ENCODE peak calls at places on chromosome 6, in six cellular contexts. B, G, R, E, Y and J are unnamed samples.

GRCh38 chr6:152146385-152146784 is 338.9 kb downstream of the ESR1 start:
- DNase-seq in Y (no peak), B (peak; percentile 83), R (no peak), E (peak; percentile 71), G (no peak), J (no peak)

GRCh38 chr6:32668226-32668747 is 1.8 kb upstream of the HLA-DQB1 start:
- DNase-seq in E (no peak), B (no peak), Y (no peak), G (peak; percentile 84), R (peak; percentile 27), J (no peak)

GRCh38 chr6:28585335-28585734 is 59.7 kb downstream of the GPX5 start:
- DNase-seq in B (peak; percentile 77), Y (no peak), R (no peak), E (no peak), G (no peak), J (no peak)

GRCh38 chr6:22098623-22099022 is 198.2 kb downstream of the PRL start:
- DNase-seq in E (no peak), G (no peak), R (no peak), B (no peak), Y (no peak), J (no peak)

GRCh38 chr6:148869589-148869988 is 122.8 kb downstream of the UST start:
- DNase-seq in G (no peak), Y (no peak), B (peak; percentile 81), R (peak; percentile 4), E (peak; percentile 65), J (no peak)

GRCh38 chr6:108576724-108577123 is 16.0 kb downstream of the FOXO3 start:
- DNase-seq in E (no peak), B (no peak), G (no peak), R (no peak), Y (no peak), J (no peak)

GRCh38 chr6:52735071-52735470 is 28.2 kb downstream of the GSTA2 start:
- DNase-seq in G (no peak), Y (no peak), R (no peak), B (no peak), E (no peak), J (no peak)

GRCh38 chr6:95489185-95489863 is 88.0 kb upstream of the MANEA start:
- DNase-seq in G (no peak), Y (no peak), R (no peak), B (no peak), E (no peak), J (no peak)

GRCh38 chr6:28343898-28344677 is 5.7 kb upstream of the ZKSCAN3 start:
- DNase-seq in G (no peak), Y (no peak), E (no peak), R (no peak), B (no peak), J (no peak)

GRCh38 chr6:47587503-47587902 is 109.9 kb downstream of the CD2AP start:
- DNase-seq in E (no peak), R (no peak), G (no peak), Y (no peak), B (no peak), J (no peak)

GRCh38 chr6:38937839-38938613 is 110.6 kb upstream of the GLP1R start:
- DNase-seq in R (no peak), B (no peak), Y (no peak), G (no peak), E (no peak), J (no peak)

GRCh38 chr6:135853227-135853626 is 1.7 kb downstream of the PDE7B start:
- DNase-seq in B (peak; percentile 51), Y (no peak), R (no peak), E (no peak), G (no peak), J (no peak)

GRCh38 chr6:157240059-157240959 is 83.0 kb downstream of the TMEM242 start:
- DNase-seq in B (no peak), R (no peak), E (no peak), G (no peak), Y (peak; percentile 87), J (no peak)

GRCh38 chr6:99467509-99468106 is 42.5 kb upstream of the PNISR start:
- DNase-seq in G (peak; percentile 34), Y (no peak), R (no peak), E (no peak), B (no peak), J (no peak)

GRCh38 chr6:8143945-8144344 is 41.6 kb upstream of the EEF1E1 start:
- DNase-seq in B (no peak), R (no peak), E (no peak), G (no peak), Y (no peak), J (no peak)

GRCh38 chr6:121748376-121748775 is 312.9 kb downstream of the GJA1 start:
- DNase-seq in E (no peak), G (no peak), Y (no peak), B (no peak), R (no peak), J (no peak)

GRCh38 chr6:81995548-81996289 is 243.2 kb upstream of the TENT5A start:
- DNase-seq in B (peak; percentile 22), Y (no peak), R (no peak), E (no peak), G (no peak), J (no peak)

GRCh38 chr6:71468841-71469750 is 180.5 kb downstream of the OGFRL1 start:
- DNase-seq in B (peak; percentile 90), G (no peak), R (peak; percentile 53), E (peak; percentile 85), Y (no peak), J (no peak)

GRCh38 chr6:67880939-67881705 is 754.0 kb upstream of the ADGRB3 start:
- DNase-seq in R (no peak), E (no peak), G (no peak), Y (no peak), B (peak; percentile 55), J (no peak)

GRCh38 chr6:157155838-157156237 is 167.5 kb downstream of the TMEM242 start:
- DNase-seq in R (no peak), Y (no peak), B (no peak), E (no peak), G (no peak), J (no peak)

GRCh38 chr6:156988276-156989158 is 211.3 kb downstream of the ARID1B start:
- DNase-seq in R (no peak), Y (no peak), B (no peak), G (peak; percentile 26), E (no peak), J (no peak)

GRCh38 chr6:137216875-137217553 is 2.2 kb downstream of the IFNGR1 start:
- DNase-seq in R (no peak), E (no peak), G (no peak), B (no peak), Y (no peak), J (no peak)

GRCh38 chr6:29887330-29887818 is 55.0 kb upstream of the HLA-A start:
- DNase-seq in R (peak; percentile 12), E (no peak), G (peak; percentile 29), B (no peak), Y (peak; percentile 83), J (no peak)

GRCh38 chr6:38212579-38212978 is 393.1 kb downstream of the ZFAND3 start:
- DNase-seq in E (no peak), Y (no peak), B (no peak), G (peak; percentile 10), R (no peak), J (no peak)

GRCh38 chr6:78883651-78884050 is 16.3 kb downstream of the IRAK1BP1 start:
- DNase-seq in R (no peak), B (no peak), G (no peak), Y (no peak), E (no peak), J (no peak)

GRCh38 chr6:87522686-87523085 is 49.9 kb downstream of the SLC35A1 start:
- DNase-seq in R (no peak), E (no peak), B (no peak), Y (no peak), G (no peak), J (no peak)

GRCh38 chr6:162372092-162372491 is 355.5 kb downstream of the PRKN start:
- DNase-seq in Y (no peak), G (no peak), E (no peak), R (no peak), B (no peak), J (no peak)

DNA sequence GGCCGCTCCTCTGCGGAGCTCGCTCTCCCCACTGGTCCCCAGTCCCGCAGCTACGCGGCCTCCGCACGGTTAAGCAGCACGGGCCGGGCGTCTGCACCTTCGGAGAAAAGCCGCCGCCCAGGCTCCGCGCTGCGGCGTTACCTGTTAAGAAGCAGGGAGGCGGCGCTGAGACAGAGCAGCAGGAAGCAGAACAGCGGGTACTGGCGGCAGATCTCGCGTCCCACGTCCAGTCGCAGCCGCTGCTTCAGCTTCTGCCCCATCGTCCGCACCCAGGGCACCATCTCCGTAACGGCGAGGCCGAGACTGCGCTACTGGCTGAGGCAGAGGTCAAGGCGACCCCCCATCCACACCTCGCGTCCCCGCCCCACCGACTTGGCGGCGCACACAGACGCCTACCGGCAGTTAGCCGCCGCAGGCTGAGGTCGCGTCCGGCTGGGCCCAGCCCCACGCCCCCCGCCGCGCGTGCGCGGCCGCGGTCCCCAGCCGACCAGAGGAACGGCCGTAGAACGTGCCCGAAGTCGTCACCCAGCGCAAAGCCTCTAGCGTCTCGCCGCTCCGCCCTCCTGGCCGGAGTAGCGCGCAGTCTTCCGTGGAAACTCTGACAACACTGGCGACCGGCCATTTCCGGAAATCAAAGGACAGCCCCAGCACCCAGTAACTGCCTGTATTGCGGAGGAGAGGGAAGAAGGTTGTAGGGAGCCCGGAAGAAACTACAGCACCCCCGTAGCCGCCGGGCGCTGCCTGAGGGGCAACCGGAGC is at the start of gene SNX14:
- DNase-seq in Y (peak; percentile 97), B (peak; percentile 91), R (peak; percentile 92), E (peak; percentile 58), G (peak; percentile 95), J (peak; percentile 97)
- TF ChIP-seq CTCF in Y (no peak), B (no peak), R (no peak), E (peak; percentile 5), G (no peak), J (no peak)

GRCh38 chr6:16403831-16404230 is 165.4 kb downstream of the GMPR start:
- DNase-seq in Y (no peak), E (no peak), B (no peak), G (no peak), R (no peak), J (no peak)
- TF ChIP-seq CTCF in Y (no peak), E (no peak), B (no peak), G (peak; percentile 28), R (peak; percentile 61), J (peak; percentile 57)

GRCh38 chr6:166555066-166555465 is 31.4 kb downstream of the RAMACL start:
- DNase-seq in B (no peak), R (no peak), E (no peak), Y (no peak), G (no peak), J (no peak)

GRCh38 chr6:166558156-166559025 is 28.1 kb downstream of the RAMACL start:
- DNase-seq in B (no peak), G (no peak), Y (no peak), R (no peak), E (no peak), J (no peak)

GRCh38 chr6:166559211-166559610 is 27.3 kb downstream of the RAMACL start:
- DNase-seq in B (no peak), E (peak; percentile 45), Y (no peak), G (no peak), R (no peak), J (no peak)

GRCh38 chr6:166556336-166556735 is 30.1 kb downstream of the RAMACL start:
- DNase-seq in Y (no peak), B (no peak), G (no peak), E (no peak), R (no peak), J (no peak)

GRCh38 chr6:166556871-166557322 is 29.6 kb downstream of the RAMACL start:
- DNase-seq in Y (peak; percentile 96), B (peak; percentile 47), G (no peak), E (peak; percentile 88), R (peak; percentile 94), J (peak; percentile 92)
- TF ChIP-seq CTCF in Y (no peak), B (no peak), G (no peak), E (no peak), R (no peak), J (no peak)

GRCh38 chr6:146543211-146543939 is at the start of gene RAB32:
- DNase-seq in B (peak; percentile 80), E (peak; percentile 53), Y (peak; percentile 95), G (peak; percentile 95), R (peak; percentile 90), J (peak; percentile 98)
- TF ChIP-seq CTCF in B (peak; percentile 51), E (peak; percentile 74), Y (peak; percentile 36), G (peak; percentile 71), R (peak; percentile 67), J (peak; percentile 91)